ENCODE peak calls at places on chromosomes 4 and X, in ten cellular contexts. O, K, L, W, R, B, J, C, N and Q are unnamed samples.

GRCh38 chr4:146222313-146222712 is 8.0 kb downstream of the REELD1 start:
- DNase-seq in L (no peak), C (peak; percentile 11), J (no peak), N (no peak), R (no peak), W (peak; percentile 54), B (no peak), K (no peak), O (no peak), Q (no peak)

GRCh38 chrX:118632862-118633261 is 94.5 kb upstream of the IL13RA1 start:
- DNase-seq in L (no peak), O (no peak), K (no peak), B (no peak), J (no peak), C (no peak), N (no peak), W (no peak), R (no peak), Q (no peak)

GRCh38 chrX:47958943-47959342 is 44.8 kb downstream of the ZNF182 start:
- DNase-seq in C (no peak), O (no peak), N (no peak), K (no peak), W (no peak), R (no peak), B (no peak), L (no peak), J (no peak), Q (no peak)

GRCh38 chrX:55357236-55357635 is 92.5 kb upstream of the PAGE3 start:
- DNase-seq in J (no peak), K (no peak), C (no peak), O (no peak), L (no peak), R (no peak), W (no peak), N (no peak), B (no peak), Q (no peak)

GRCh38 chr4:140240237-140240636 is 86.3 kb upstream of the MAML3 start:
- DNase-seq in R (no peak), K (no peak), J (no peak), W (no peak), O (no peak), N (no peak), C (no peak), B (peak; percentile 69), L (no peak), Q (no peak)

GRCh38 chr4:152522754-152523153 is 13.1 kb downstream of the FBXW7 start:
- DNase-seq in L (no peak), J (no peak), C (no peak), R (no peak), N (no peak), O (no peak), B (no peak), W (no peak), K (no peak), Q (no peak)

GRCh38 chr4:6222761-6223292 is 22.5 kb upstream of the JAKMIP1 start:
- DNase-seq in J (no peak), N (no peak), K (no peak), R (no peak), O (peak; percentile 35), W (no peak), C (no peak), B (peak; percentile 21), L (no peak), Q (no peak)

GRCh38 chr4:99816611-99817309 is at the start of gene DAPP1:
- DNase-seq in N (peak; percentile 81), O (no peak), W (no peak), C (no peak), R (peak; percentile 3), J (peak; percentile 53), L (no peak), K (peak; percentile 98), B (peak; percentile 25), Q (no peak)

GRCh38 chr4:106062452-106062875 is 167.2 kb downstream of the NPNT start:
- DNase-seq in R (no peak), J (no peak), W (peak; percentile 70), O (no peak), C (no peak), N (no peak), K (no peak), B (no peak), L (peak; percentile 77), Q (no peak)

GRCh38 chrX:109716431-109717028 is 16.5 kb downstream of the ACSL4 start:
- DNase-seq in L (no peak), R (no peak), C (no peak), N (no peak), B (no peak), W (peak; percentile 31), K (no peak), J (no peak), O (no peak), Q (no peak)

GRCh38 chrX:24242649-24243556 is 71.0 kb downstream of the SUPT20HL2 start:
- DNase-seq in R (no peak), C (no peak), J (no peak), N (peak; percentile 60), O (no peak), L (peak; percentile 99), K (peak; percentile 80), W (peak; percentile 63), B (no peak), Q (peak; percentile 4)

GRCh38 chrX:74179071-74179470 is 124.9 kb upstream of the ZCCHC13 start:
- DNase-seq in J (no peak), O (no peak), W (peak; percentile 68), K (no peak), N (no peak), L (peak; percentile 33), R (no peak), B (no peak), C (no peak), Q (no peak)

GRCh38 chrX:103276581-103277002 is at the start of gene TCEAL5:
- DNase-seq in J (no peak), L (no peak), R (peak; percentile 5), C (no peak), K (no peak), B (no peak), N (no peak), W (no peak), O (no peak), Q (no peak)

GRCh38 chrX:141405486-141405877 is 163.2 kb upstream of the SPANXC start:
- DNase-seq in L (no peak), K (no peak), J (no peak), B (no peak), O (no peak), N (no peak), R (no peak), C (peak; percentile 28), W (no peak), Q (no peak)